ENCODE peak calls at places on chromosomes 6 and 20, in six cellular contexts. One of them, this sample, is unnamed.

GRCh38 chr6:165081944-165082532 is 227.4 kb downstream of the C6orf118 start:
- DNase-seq in esophagus muscularis mucosa: no peak
- DNase-seq in IMR-90: no peak
- DNase-seq in A549: no peak
- DNase-seq in erythroblast: no peak
- DNase-seq in body of pancreas: no peak
- DNase-seq in this sample: no peak

GRCh38 chr6:110356778-110357177 is 1.4 kb downstream of the METTL24 start:
- DNase-seq in body of pancreas: no peak
- DNase-seq in IMR-90: no peak
- DNase-seq in esophagus muscularis mucosa: no peak
- DNase-seq in erythroblast: no peak
- DNase-seq in A549: no peak
- DNase-seq in this sample: no peak

GRCh38 chr6:154683756-154684523 is 49.3 kb upstream of the SCAF8 start:
- DNase-seq in body of pancreas: no peak
- DNase-seq in esophagus muscularis mucosa: no peak
- DNase-seq in erythroblast: no peak
- DNase-seq in A549: no peak
- DNase-seq in IMR-90: peak
- DNase-seq in this sample: peak

GRCh38 chr6:49550413-49551125 is at the start of gene C6orf141:
- DNase-seq in esophagus muscularis mucosa: no peak
- DNase-seq in IMR-90: no peak
- DNase-seq in erythroblast: peak
- DNase-seq in body of pancreas: peak
- DNase-seq in A549: peak
- DNase-seq in this sample: peak

GRCh38 chr6:156931283-156931682 is 154.1 kb downstream of the ARID1B start:
- DNase-seq in body of pancreas: no peak
- DNase-seq in esophagus muscularis mucosa: no peak
- DNase-seq in IMR-90: no peak
- DNase-seq in erythroblast: no peak
- DNase-seq in A549: no peak
- DNase-seq in this sample: no peak

GRCh38 chr6:109304284-109305015 is 77.8 kb downstream of the CD164 start:
- DNase-seq in body of pancreas: no peak
- DNase-seq in A549: no peak
- DNase-seq in esophagus muscularis mucosa: no peak
- DNase-seq in erythroblast: peak
- DNase-seq in IMR-90: no peak
- DNase-seq in this sample: no peak

GRCh38 chr6:104527761-104528415 is 331.8 kb downstream of the HACE1 start:
- DNase-seq in IMR-90: no peak
- DNase-seq in A549: peak
- DNase-seq in esophagus muscularis mucosa: no peak
- DNase-seq in erythroblast: peak
- DNase-seq in body of pancreas: peak
- DNase-seq in this sample: no peak

GRCh38 chr6:169642455-169642854 is 59.4 kb downstream of the WDR27 start:
- DNase-seq in IMR-90: no peak
- DNase-seq in esophagus muscularis mucosa: no peak
- DNase-seq in A549: no peak
- DNase-seq in erythroblast: no peak
- DNase-seq in body of pancreas: no peak
- DNase-seq in this sample: no peak

GRCh38 chr6:104326173-104327001 is 533.3 kb downstream of the HACE1 start:
- DNase-seq in esophagus muscularis mucosa: no peak
- DNase-seq in body of pancreas: no peak
- DNase-seq in A549: no peak
- DNase-seq in IMR-90: no peak
- DNase-seq in erythroblast: no peak
- DNase-seq in this sample: no peak

DNA sequence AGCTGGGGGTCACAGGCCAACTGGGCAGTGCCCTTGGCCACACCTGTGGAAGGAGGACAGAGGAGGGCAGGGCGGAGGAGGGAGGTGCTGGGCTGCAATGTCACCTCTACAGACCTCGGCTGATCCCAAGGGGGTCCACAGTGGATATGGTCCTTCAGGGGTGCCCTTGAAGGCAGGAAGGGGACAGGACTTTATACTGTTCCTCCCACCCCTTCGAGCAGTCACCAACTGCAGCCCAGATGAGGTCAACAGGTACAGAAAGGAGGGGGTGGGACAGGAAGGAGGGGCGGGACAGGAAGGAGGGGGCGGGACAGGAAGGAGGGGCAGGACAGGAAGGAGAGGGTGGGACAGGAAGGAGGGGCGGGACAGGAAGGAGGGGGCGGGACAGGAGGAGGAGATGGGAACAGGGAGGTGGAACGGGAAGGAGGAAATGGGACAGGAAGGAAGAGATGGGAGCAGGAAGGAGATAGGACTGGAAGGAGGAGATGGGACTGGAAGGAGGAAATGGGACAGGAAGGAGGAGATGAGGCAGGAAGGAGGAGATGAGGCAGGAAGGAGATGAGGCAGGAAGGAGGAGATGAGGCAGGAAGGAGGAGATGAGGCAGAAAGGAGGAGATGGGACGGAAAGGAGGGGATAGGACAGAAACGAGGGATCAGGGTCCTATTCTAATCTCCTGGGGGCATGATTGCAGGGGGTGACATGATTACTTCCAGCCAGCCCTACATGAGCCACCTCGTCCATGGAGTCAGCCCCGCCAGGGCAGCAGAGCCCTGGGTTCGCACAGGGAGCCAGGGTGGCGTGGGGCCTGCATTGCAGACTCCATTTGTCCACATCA is 19.4 kb upstream of the MRGBP start:
- DNase-seq in esophagus muscularis mucosa: no peak
- DNase-seq in body of pancreas: peak
- DNase-seq in IMR-90: peak
- DNase-seq in A549: peak
- DNase-seq in erythroblast: no peak
- DNase-seq in this sample: peak
- TF ChIP-seq POLR2A in esophagus muscularis mucosa: no peak
- TF ChIP-seq POLR2A in body of pancreas: peak
- TF ChIP-seq POLR2A in IMR-90: no peak
- TF ChIP-seq POLR2A in A549: no peak
- TF ChIP-seq POLR2A in erythroblast: no peak
- TF ChIP-seq POLR2A in this sample: no peak

GRCh38 chr20:1894471-1894950 is 696 bp upstream of the SIRPA start:
- DNase-seq in A549: no peak
- DNase-seq in erythroblast: peak
- DNase-seq in body of pancreas: peak
- DNase-seq in esophagus muscularis mucosa: peak
- DNase-seq in IMR-90: peak
- DNase-seq in this sample: peak
- TF ChIP-seq POLR2A in A549: no peak
- TF ChIP-seq POLR2A in erythroblast: no peak
- TF ChIP-seq POLR2A in body of pancreas: peak
- TF ChIP-seq POLR2A in esophagus muscularis mucosa: peak
- TF ChIP-seq POLR2A in IMR-90: peak
- TF ChIP-seq POLR2A in this sample: peak

DNA sequence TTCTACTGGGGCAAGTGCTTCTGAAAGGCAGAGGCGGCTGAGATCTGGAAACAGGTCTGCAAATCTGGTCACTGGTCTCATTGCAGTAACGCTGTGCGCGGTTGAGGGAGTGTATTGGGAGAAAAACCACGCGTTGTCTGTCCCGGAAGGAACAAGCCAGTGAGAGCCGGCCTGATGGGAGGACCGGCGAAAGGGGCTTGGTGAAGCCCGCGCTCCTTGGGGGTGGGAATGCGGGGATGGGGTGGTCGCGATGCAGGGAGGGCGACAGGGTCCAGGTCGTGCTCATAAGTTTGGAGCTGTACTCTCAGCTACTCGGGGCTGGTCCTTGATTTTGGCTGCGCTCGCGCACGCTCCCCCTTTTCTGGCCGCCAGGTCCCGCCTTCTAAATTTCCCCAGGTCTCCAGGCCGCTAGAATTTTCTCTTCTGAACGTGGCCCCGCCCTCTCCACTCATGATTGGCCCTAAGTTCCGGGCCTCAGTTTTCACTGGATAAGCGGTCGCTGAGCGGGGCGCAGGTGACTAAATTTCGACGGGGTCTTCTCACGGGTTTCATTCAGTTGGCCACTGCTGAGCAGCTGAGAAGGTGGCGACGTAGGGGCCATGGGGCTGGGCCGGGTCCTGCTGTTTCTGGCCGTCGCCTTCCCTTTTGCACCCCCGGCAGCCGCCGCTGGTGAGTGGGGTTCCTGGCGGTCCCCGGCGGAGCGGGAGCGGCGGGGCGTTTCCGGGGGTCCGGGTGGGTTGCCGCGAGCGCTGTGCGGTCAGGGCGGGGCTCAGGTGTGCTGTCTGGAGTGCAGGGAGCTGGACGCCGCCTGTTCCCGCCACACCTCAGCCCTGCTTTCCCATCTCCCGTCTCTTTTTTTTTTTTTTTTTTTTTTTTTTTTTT is at the start of gene MICB:
- DNase-seq in A549: peak
- DNase-seq in body of pancreas: peak
- DNase-seq in erythroblast: peak
- DNase-seq in esophagus muscularis mucosa: peak
- DNase-seq in IMR-90: peak
- DNase-seq in this sample: no peak
- TF ChIP-seq POLR2A in A549: peak
- TF ChIP-seq POLR2A in body of pancreas: peak
- TF ChIP-seq POLR2A in erythroblast: peak
- TF ChIP-seq POLR2A in esophagus muscularis mucosa: no peak
- TF ChIP-seq POLR2A in IMR-90: no peak
- TF ChIP-seq POLR2A in this sample: peak

DNA sequence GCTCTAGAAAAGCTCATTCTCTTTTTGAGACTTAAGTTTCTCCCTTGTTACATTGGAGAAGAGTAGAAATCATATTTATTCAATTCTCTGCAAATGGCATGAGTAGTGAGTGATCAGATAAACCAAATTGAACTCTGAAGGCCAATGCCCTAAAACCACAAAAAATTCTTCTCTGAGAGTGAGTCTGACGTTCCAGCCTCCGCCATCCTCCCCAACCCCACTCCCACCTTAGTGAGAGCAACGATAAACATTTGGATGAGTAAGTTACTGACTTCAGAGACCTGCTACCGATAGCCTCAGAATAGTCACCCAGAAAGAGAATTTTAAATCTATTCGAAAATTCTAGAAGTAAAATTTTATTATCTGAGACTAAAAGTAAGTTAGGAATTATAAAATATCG is 94.6 kb downstream of the TFAP2A start:
- DNase-seq in A549: no peak
- DNase-seq in IMR-90: peak
- DNase-seq in body of pancreas: no peak
- DNase-seq in erythroblast: no peak
- DNase-seq in esophagus muscularis mucosa: no peak
- DNase-seq in this sample: no peak
- TF ChIP-seq POLR2A in A549: no peak
- TF ChIP-seq POLR2A in IMR-90: no peak
- TF ChIP-seq POLR2A in body of pancreas: no peak
- TF ChIP-seq POLR2A in erythroblast: no peak
- TF ChIP-seq POLR2A in esophagus muscularis mucosa: no peak
- TF ChIP-seq POLR2A in this sample: no peak

DNA sequence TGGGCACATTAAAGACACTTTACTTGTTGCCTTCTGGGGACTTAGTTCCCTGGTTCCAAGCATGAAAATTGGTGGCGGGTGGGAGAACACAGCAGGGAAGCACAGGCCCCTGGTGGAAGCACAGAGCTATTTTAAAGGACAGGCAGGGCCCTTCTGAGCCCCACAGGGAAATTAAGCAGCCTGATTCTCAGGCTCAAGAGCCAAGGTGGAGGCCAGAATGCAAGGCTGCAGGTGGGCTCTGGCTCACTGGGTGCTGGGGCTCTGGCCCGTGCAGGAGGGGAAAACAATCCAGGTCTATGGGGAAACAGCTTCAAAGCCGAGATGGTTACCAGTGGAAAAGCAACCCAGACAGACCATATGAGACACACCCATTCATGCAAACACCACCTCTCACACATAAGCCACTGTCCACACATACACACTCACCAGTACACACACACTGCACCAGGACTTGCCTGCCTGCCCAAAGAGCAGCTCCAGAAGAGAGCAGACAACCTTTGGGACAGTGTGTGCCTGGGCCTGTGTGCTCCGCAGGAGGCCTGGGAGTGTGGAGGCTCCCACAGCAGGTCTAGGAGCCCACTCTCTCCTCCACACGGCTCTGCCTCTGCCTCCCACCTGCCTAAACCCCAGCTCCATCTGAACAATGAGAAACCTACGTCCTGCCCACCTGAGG is 30.6 kb downstream of the TFEB start:
- DNase-seq in A549: no peak
- DNase-seq in esophagus muscularis mucosa: no peak
- DNase-seq in erythroblast: no peak
- DNase-seq in IMR-90: no peak
- DNase-seq in body of pancreas: no peak
- DNase-seq in this sample: no peak
- TF ChIP-seq POLR2A in A549: no peak
- TF ChIP-seq POLR2A in esophagus muscularis mucosa: no peak
- TF ChIP-seq POLR2A in erythroblast: no peak
- TF ChIP-seq POLR2A in IMR-90: no peak
- TF ChIP-seq POLR2A in body of pancreas: no peak
- TF ChIP-seq POLR2A in this sample: no peak

GRCh38 chr6:6588924-6589696 is 590 bp downstream of the LY86 start:
- DNase-seq in IMR-90: no peak
- DNase-seq in erythroblast: no peak
- DNase-seq in A549: no peak
- DNase-seq in body of pancreas: no peak
- DNase-seq in esophagus muscularis mucosa: peak
- DNase-seq in this sample: no peak
- TF ChIP-seq POLR2A in IMR-90: no peak
- TF ChIP-seq POLR2A in erythroblast: no peak
- TF ChIP-seq POLR2A in A549: no peak
- TF ChIP-seq POLR2A in body of pancreas: no peak
- TF ChIP-seq POLR2A in esophagus muscularis mucosa: no peak
- TF ChIP-seq POLR2A in this sample: no peak

DNA sequence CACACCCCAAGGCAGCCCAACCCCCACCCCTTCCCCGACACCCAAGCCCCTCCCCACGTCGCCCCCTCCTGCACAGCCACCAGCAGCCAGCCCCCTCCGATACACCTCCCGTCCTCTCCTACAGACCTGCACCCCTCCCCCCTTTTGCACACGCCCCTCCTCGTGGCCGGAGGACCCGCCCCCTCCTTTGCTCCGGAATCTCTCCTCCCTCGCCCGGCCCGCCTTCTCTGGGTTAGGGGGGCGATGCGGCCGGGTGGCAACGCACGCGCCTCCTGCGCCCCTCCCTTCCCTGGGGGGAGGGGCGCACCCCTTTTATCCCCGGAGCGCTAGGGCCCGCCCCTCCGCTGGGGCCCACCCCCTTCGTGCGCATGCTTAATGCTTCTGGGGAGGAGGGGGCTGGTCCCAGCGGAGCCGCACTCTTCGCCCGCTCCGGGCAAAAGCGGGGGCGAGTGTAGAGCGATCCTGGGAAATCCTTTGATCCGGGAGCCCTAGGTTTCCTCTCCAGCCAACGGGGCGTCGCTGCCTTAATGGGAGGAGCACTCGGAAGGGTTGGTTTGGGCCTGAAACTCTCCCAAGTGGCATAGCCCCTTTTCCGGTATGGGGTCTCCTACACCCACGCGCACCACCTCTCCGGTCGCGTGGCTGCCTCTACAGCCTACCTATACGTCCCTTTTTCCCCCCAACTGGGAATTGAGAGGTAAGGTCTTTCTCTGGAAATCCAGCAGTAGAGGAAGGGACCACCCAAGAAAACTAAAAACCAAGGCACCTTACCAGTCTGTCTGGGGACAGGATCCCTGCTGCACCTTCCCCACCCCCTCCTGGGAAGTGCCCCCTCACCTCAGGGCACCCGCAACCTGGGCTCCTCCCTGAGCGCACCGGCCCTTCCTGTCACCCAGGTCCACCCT is 1.9 kb downstream of the SOX12 start:
- DNase-seq in body of pancreas: peak
- DNase-seq in A549: peak
- DNase-seq in esophagus muscularis mucosa: no peak
- DNase-seq in IMR-90: peak
- DNase-seq in erythroblast: peak
- DNase-seq in this sample: peak
- TF ChIP-seq POLR2A in body of pancreas: peak
- TF ChIP-seq POLR2A in A549: peak
- TF ChIP-seq POLR2A in esophagus muscularis mucosa: no peak
- TF ChIP-seq POLR2A in IMR-90: no peak
- TF ChIP-seq POLR2A in erythroblast: peak
- TF ChIP-seq POLR2A in this sample: peak

This sample was measured in H54.